ENCODE peak calls at places on chromosome 21, in seven cellular contexts. P, N, D, O, Z, H and M are unnamed samples. For H3K36me3, the result is how much of the 10 kb centered on the place peaks cover.

GRCh38 chr21:43712268-43712942 is 6.5 kb upstream of the PDXK start:
- DNase-seq in O (peak), P (no peak), N (peak), H (no peak), D (no peak), Z (no peak), M (no peak)

GRCh38 chr21:38798481-38798882 is 7.2 kb upstream of the ETS2 start:
- DNase-seq in N (peak), O (peak), D (peak), P (no peak), Z (no peak), H (no peak), M (no peak)

GRCh38 chr21:38819719-38820147 is 14.0 kb downstream of the ETS2 start:
- DNase-seq in D (no peak), Z (no peak), N (no peak), O (peak), P (no peak), H (no peak), M (no peak)

GRCh38 chr21:25323356-25323949 is 283.8 kb downstream of the MRPL39 start:
- DNase-seq in D (peak), O (no peak), P (no peak), N (no peak), Z (no peak), H (no peak), M (no peak)

GRCh38 chr21:32329776-32330175 is 31.1 kb downstream of the MRAP start:
- DNase-seq in O (peak), Z (no peak), P (peak), D (peak), H (no peak), N (peak), M (no peak)

GRCh38 chr21:14573244-14573643 is 27.1 kb upstream of the SAMSN1 start:
- DNase-seq in H (no peak), D (no peak), N (no peak), O (no peak), Z (no peak), P (no peak), M (no peak)

GRCh38 chr21:16742116-16742515 is 770.7 kb upstream of the CXADR start:
- DNase-seq in P (no peak), D (peak), Z (no peak), O (peak), N (no peak), H (no peak), M (no peak)

GRCh38 chr21:26624983-26625519 is 52.0 kb upstream of the CYYR1 start:
- DNase-seq in Z (no peak), H (no peak), N (no peak), P (no peak), O (no peak), D (no peak), M (no peak)

GRCh38 chr21:43025636-43026180 is 49.9 kb downstream of the CBS start:
- DNase-seq in O (peak), P (peak), N (no peak), H (peak), D (peak), Z (no peak), M (no peak)

GRCh38 chr21:43362928-43363314 is 64.0 kb downstream of the SIK1 start:
- DNase-seq in D (no peak), H (no peak), Z (no peak), N (no peak), O (peak), P (no peak), M (no peak)

GRCh38 chr21:43758132-43758619 is 17.9 kb downstream of the CSTB start:
- DNase-seq in N (no peak), O (peak), D (peak), P (no peak), H (no peak), Z (no peak), M (no peak)

GRCh38 chr21:26099610-26100219 is 70.9 kb downstream of the APP start:
- DNase-seq in H (no peak), D (peak), P (no peak), Z (no peak), N (no peak), O (no peak), M (no peak)

GRCh38 chr21:45537111-45537745 is 5.0 kb downstream of the SLC19A1 start:
- DNase-seq in O (no peak), D (no peak), Z (no peak), H (no peak), P (no peak), N (peak), M (no peak)

GRCh38 chr21:45534591-45535331 is 7.5 kb downstream of the SLC19A1 start:
- DNase-seq in Z (no peak), D (peak), N (peak), H (no peak), P (no peak), O (peak), M (no peak)

GRCh38 chr21:45533731-45534571 is 8.3 kb downstream of the SLC19A1 start:
- DNase-seq in P (no peak), N (peak), H (no peak), D (no peak), Z (no peak), O (no peak), M (no peak)

GRCh38 chr21:45536301-45537081 is 5.7 kb downstream of the SLC19A1 start:
- DNase-seq in P (no peak), D (no peak), H (no peak), O (no peak), Z (no peak), N (peak), M (no peak)

GRCh38 chr21:45535341-45536081 is 6.7 kb downstream of the SLC19A1 start:
- DNase-seq in P (no peak), D (no peak), N (peak), O (no peak), H (no peak), Z (no peak), M (no peak)
- H3K36me3 ChIP-seq in P (under half), D (under half), N (under half), O (under half), H (under half), Z (under half), M (under half)

GRCh38 chr21:33543505-33544129 is 779 bp downstream of the SON start:
- DNase-seq in Z (no peak), N (no peak), H (no peak), O (no peak), D (no peak), P (no peak), M (no peak)
- H3K27ac ChIP-seq in Z (peak), N (peak), H (peak), O (peak), D (peak), P (peak), M (peak)

GRCh38 chr21:34839070-34839820 is 170.5 kb downstream of the CLIC6 start:
- DNase-seq in N (peak), H (no peak), Z (no peak), P (no peak), O (no peak), D (no peak), M (no peak)
- H3K36me3 ChIP-seq in N (under half), H (under half), Z (under half), P (under half), O (under half), D (under half), M (under half)

GRCh38 chr21:39851219-39851618 is 16.0 kb upstream of the PCP4 start:
- DNase-seq in Z (no peak), N (no peak), H (no peak), P (no peak), D (no peak), O (no peak), M (no peak)

GRCh38 chr21:39850333-39850732 is 16.9 kb upstream of the PCP4 start:
- DNase-seq in P (no peak), O (no peak), H (no peak), D (no peak), Z (no peak), N (peak), M (no peak)

GRCh38 chr21:39849014-39849655 is 18.1 kb upstream of the PCP4 start:
- DNase-seq in D (no peak), H (no peak), O (peak), Z (no peak), P (no peak), N (peak), M (no peak)

GRCh38 chr21:39845581-39846130 is 21.6 kb upstream of the PCP4 start:
- DNase-seq in H (peak), Z (no peak), D (no peak), O (peak), N (no peak), P (no peak), M (no peak)

GRCh38 chr21:39847877-39848276 is 19.4 kb upstream of the PCP4 start:
- DNase-seq in P (no peak), N (peak), H (no peak), Z (no peak), O (no peak), D (no peak), M (no peak)
- H3K27ac ChIP-seq in P (no peak), N (no peak), H (no peak), Z (no peak), O (no peak), D (no peak), M (no peak)

GRCh38 chr21:45266518-45267389 is 20.9 kb downstream of the POFUT2 start:
- DNase-seq in Z (peak), N (peak), H (no peak), O (peak), P (no peak), D (no peak), M (peak)

GRCh38 chr21:45269861-45270260 is 17.8 kb downstream of the POFUT2 start:
- DNase-seq in P (no peak), D (no peak), Z (no peak), H (no peak), N (peak), O (no peak), M (no peak)

GRCh38 chr21:45265721-45266517 is 21.8 kb downstream of the POFUT2 start:
- DNase-seq in H (no peak), D (no peak), N (peak), P (no peak), Z (no peak), O (no peak), M (no peak)

GRCh38 chr21:45267390-45267760 is 20.3 kb downstream of the POFUT2 start:
- DNase-seq in P (no peak), Z (no peak), H (no peak), O (no peak), D (no peak), N (peak), M (no peak)

DNA sequence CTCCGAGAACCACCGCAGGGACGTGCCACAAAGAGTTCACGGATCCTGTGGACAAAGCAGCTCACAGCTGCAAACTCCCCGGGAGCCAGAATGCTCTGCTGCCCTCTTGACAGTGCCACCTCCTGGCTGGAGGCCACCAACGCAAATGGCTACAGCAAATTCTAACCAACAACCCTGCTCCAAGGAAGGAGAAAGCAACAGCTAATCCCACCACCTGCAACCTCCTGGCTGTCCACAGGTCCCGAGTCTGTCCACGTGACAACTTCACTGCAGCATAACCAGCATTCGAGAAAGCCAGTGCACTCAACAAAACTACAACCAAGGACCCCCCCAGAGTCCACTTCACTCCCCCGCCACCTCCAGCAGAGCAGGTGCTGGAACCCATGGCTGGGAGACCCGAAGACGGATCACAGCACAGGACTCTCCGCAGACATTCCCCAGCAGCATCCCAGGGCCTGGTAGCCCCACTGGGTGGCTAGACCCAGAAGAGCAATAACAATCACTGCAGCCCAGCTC is 17.3 kb downstream of the POFUT2 start:
- DNase-seq in H (no peak), Z (no peak), P (no peak), O (no peak), N (peak), D (no peak), M (no peak)
- H3K36me3 ChIP-seq in H (half or more), Z (under half), P (under half), O (under half), N (half or more), D (under half), M (under half)

GRCh38 chr21:45102391-45102932 is 28.1 kb downstream of the ADARB1 start:
- DNase-seq in P (no peak), N (no peak), H (no peak), Z (no peak), O (peak), D (peak), M (no peak)
- H3K27ac ChIP-seq in P (no peak), N (no peak), H (no peak), Z (no peak), O (no peak), D (no peak), M (no peak)

GRCh38 chr21:29029524-29029923 is 5.1 kb downstream of the USP16 start:
- DNase-seq in Z (no peak), N (no peak), O (no peak), D (no peak), H (no peak), P (no peak), M (no peak)
- H3K36me3 ChIP-seq in Z (under half), N (half or more), O (under half), D (under half), H (half or more), P (under half), M (under half)

GRCh38 chr21:28598214-28598613 is 394.5 kb downstream of the LTN1 start:
- DNase-seq in H (no peak), D (no peak), P (no peak), Z (no peak), N (no peak), O (no peak), M (no peak)
- H3K27ac ChIP-seq in H (no peak), D (no peak), P (no peak), Z (no peak), N (no peak), O (no peak), M (no peak)

GRCh38 chr21:37628362-37628761 is 261.8 kb downstream of the DYRK1A start:
- DNase-seq in P (no peak), D (no peak), O (no peak), N (no peak), H (no peak), Z (no peak), M (no peak)

GRCh38 chr21:37623689-37624088 is 257.1 kb downstream of the DYRK1A start:
- DNase-seq in H (no peak), Z (no peak), N (no peak), D (no peak), O (no peak), P (no peak), M (no peak)

GRCh38 chr21:37627074-37627473 is 260.5 kb downstream of the DYRK1A start:
- DNase-seq in H (no peak), Z (no peak), D (no peak), P (no peak), O (no peak), N (no peak), M (no peak)

GRCh38 chr21:37627561-37627960 is 261.0 kb downstream of the DYRK1A start:
- DNase-seq in N (no peak), P (no peak), H (no peak), O (no peak), D (no peak), Z (no peak), M (no peak)

DNA sequence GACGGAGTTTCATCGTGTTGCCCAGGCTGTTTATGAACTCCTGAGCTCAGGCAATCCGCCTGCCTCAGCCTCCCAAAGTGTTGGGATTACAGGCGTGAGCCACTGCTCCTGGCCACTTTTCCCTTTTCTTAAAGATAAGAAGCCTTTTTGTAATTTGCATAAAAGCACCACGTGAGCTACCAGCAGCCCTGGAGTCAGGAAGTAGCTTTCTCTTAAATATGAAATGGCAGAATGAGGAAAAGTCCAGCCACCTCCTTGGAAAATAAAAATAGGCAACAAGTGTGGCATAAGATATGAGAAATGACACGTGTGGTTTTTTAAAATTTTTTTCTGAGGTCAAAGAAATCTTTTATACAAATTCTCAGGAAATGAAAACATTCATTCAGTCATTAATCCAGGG is 259.7 kb downstream of the DYRK1A start:
- DNase-seq in P (no peak), Z (no peak), O (no peak), H (no peak), D (no peak), N (no peak), M (no peak)
- H3K36me3 ChIP-seq in P (under half), Z (under half), O (under half), H (under half), D (under half), N (under half), M (under half)